ENCODE peak calls at places on chromosomes 1 and 21, in ten cellular contexts. One of them, this sample, is unnamed.

GRCh38 chr21:16908087-16908486 is 604.8 kb upstream of the CXADR start:
- DNase-seq in cortex of kidney: no peak
- DNase-seq in T1000: no peak
- DNase-seq in stimulated activated naive CD8-positive, alpha-beta T cell treated with anti-CD3 and anti-CD28 coated beads, Interleukin-15, Interleukin-2, amounts not matched to agents 100 U/mL and 50 U/mL, for 24 hours: no peak
- DNase-seq in stimulated activated CD8-positive, alpha-beta memory T cell treated with anti-CD3 and anti-CD28 coated beads, Interleukin-7, amount 100 ng/mL, for 48 hours: no peak
- DNase-seq in AG08396: no peak
- DNase-seq in NT2/D1: no peak
- DNase-seq in endothelial cell: no peak
- DNase-seq in stimulated activated CD4-positive, alpha-beta T cell treated with anti-CD3 and anti-CD28 coated beads, Interleukin-15, amount 100 ng/mL, for 48 hours: no peak
- DNase-seq in left ventricle myocardium superior: no peak
- DNase-seq in this sample: no peak

GRCh38 chr1:24641646-24642151 is 1.4 kb upstream of the SRRM1 start:
- DNase-seq in cortex of kidney: no peak
- DNase-seq in T1000: no peak
- DNase-seq in stimulated activated naive CD8-positive, alpha-beta T cell treated with anti-CD3 and anti-CD28 coated beads, Interleukin-15, Interleukin-2, amounts not matched to agents 100 U/mL and 50 U/mL, for 24 hours: peak; percentile 63
- DNase-seq in stimulated activated CD8-positive, alpha-beta memory T cell treated with anti-CD3 and anti-CD28 coated beads, Interleukin-7, amount 100 ng/mL, for 48 hours: peak; percentile 7
- DNase-seq in AG08396: peak; percentile 36
- DNase-seq in NT2/D1: no peak
- DNase-seq in endothelial cell: peak; percentile 9
- DNase-seq in stimulated activated CD4-positive, alpha-beta T cell treated with anti-CD3 and anti-CD28 coated beads, Interleukin-15, amount 100 ng/mL, for 48 hours: peak; percentile 25
- DNase-seq in left ventricle myocardium superior: peak; percentile 49
- DNase-seq in this sample: no peak

GRCh38 chr21:45098867-45099266 is 24.5 kb downstream of the ADARB1 start:
- DNase-seq in cortex of kidney: no peak
- DNase-seq in T1000: no peak
- DNase-seq in stimulated activated naive CD8-positive, alpha-beta T cell treated with anti-CD3 and anti-CD28 coated beads, Interleukin-15, Interleukin-2, amounts not matched to agents 100 U/mL and 50 U/mL, for 24 hours: no peak
- DNase-seq in stimulated activated CD8-positive, alpha-beta memory T cell treated with anti-CD3 and anti-CD28 coated beads, Interleukin-7, amount 100 ng/mL, for 48 hours: no peak
- DNase-seq in AG08396: no peak
- DNase-seq in NT2/D1: no peak
- DNase-seq in endothelial cell: no peak
- DNase-seq in stimulated activated CD4-positive, alpha-beta T cell treated with anti-CD3 and anti-CD28 coated beads, Interleukin-15, amount 100 ng/mL, for 48 hours: no peak
- DNase-seq in left ventricle myocardium superior: no peak
- DNase-seq in this sample: no peak

GRCh38 chr1:63042278-63042677 is 258.3 kb downstream of the ATG4C start:
- DNase-seq in cortex of kidney: no peak
- DNase-seq in T1000: no peak
- DNase-seq in stimulated activated naive CD8-positive, alpha-beta T cell treated with anti-CD3 and anti-CD28 coated beads, Interleukin-15, Interleukin-2, amounts not matched to agents 100 U/mL and 50 U/mL, for 24 hours: no peak
- DNase-seq in stimulated activated CD8-positive, alpha-beta memory T cell treated with anti-CD3 and anti-CD28 coated beads, Interleukin-7, amount 100 ng/mL, for 48 hours: no peak
- DNase-seq in AG08396: no peak
- DNase-seq in NT2/D1: peak; percentile 88
- DNase-seq in endothelial cell: no peak
- DNase-seq in stimulated activated CD4-positive, alpha-beta T cell treated with anti-CD3 and anti-CD28 coated beads, Interleukin-15, amount 100 ng/mL, for 48 hours: no peak
- DNase-seq in left ventricle myocardium superior: no peak
- DNase-seq in this sample: no peak

GRCh38 chr1:81437649-81438048 is 363.1 kb upstream of the ADGRL2 start:
- DNase-seq in cortex of kidney: no peak
- DNase-seq in T1000: no peak
- DNase-seq in stimulated activated naive CD8-positive, alpha-beta T cell treated with anti-CD3 and anti-CD28 coated beads, Interleukin-15, Interleukin-2, amounts not matched to agents 100 U/mL and 50 U/mL, for 24 hours: no peak
- DNase-seq in stimulated activated CD8-positive, alpha-beta memory T cell treated with anti-CD3 and anti-CD28 coated beads, Interleukin-7, amount 100 ng/mL, for 48 hours: no peak
- DNase-seq in AG08396: no peak
- DNase-seq in NT2/D1: no peak
- DNase-seq in endothelial cell: no peak
- DNase-seq in stimulated activated CD4-positive, alpha-beta T cell treated with anti-CD3 and anti-CD28 coated beads, Interleukin-15, amount 100 ng/mL, for 48 hours: no peak
- DNase-seq in left ventricle myocardium superior: no peak
- DNase-seq in this sample: no peak

GRCh38 chr1:32055426-32055825 is 17.3 kb upstream of the TMEM39B start:
- DNase-seq in cortex of kidney: no peak
- DNase-seq in T1000: no peak
- DNase-seq in stimulated activated naive CD8-positive, alpha-beta T cell treated with anti-CD3 and anti-CD28 coated beads, Interleukin-15, Interleukin-2, amounts not matched to agents 100 U/mL and 50 U/mL, for 24 hours: no peak
- DNase-seq in stimulated activated CD8-positive, alpha-beta memory T cell treated with anti-CD3 and anti-CD28 coated beads, Interleukin-7, amount 100 ng/mL, for 48 hours: no peak
- DNase-seq in AG08396: no peak
- DNase-seq in NT2/D1: no peak
- DNase-seq in endothelial cell: no peak
- DNase-seq in stimulated activated CD4-positive, alpha-beta T cell treated with anti-CD3 and anti-CD28 coated beads, Interleukin-15, amount 100 ng/mL, for 48 hours: no peak
- DNase-seq in left ventricle myocardium superior: no peak
- DNase-seq in this sample: no peak

GRCh38 chr1:228268891-228269285 is 61.0 kb downstream of the OBSCN start:
- DNase-seq in cortex of kidney: no peak
- DNase-seq in T1000: no peak
- DNase-seq in stimulated activated naive CD8-positive, alpha-beta T cell treated with anti-CD3 and anti-CD28 coated beads, Interleukin-15, Interleukin-2, amounts not matched to agents 100 U/mL and 50 U/mL, for 24 hours: no peak
- DNase-seq in stimulated activated CD8-positive, alpha-beta memory T cell treated with anti-CD3 and anti-CD28 coated beads, Interleukin-7, amount 100 ng/mL, for 48 hours: no peak
- DNase-seq in AG08396: peak; percentile 24
- DNase-seq in NT2/D1: no peak
- DNase-seq in endothelial cell: peak; percentile 1
- DNase-seq in stimulated activated CD4-positive, alpha-beta T cell treated with anti-CD3 and anti-CD28 coated beads, Interleukin-15, amount 100 ng/mL, for 48 hours: no peak
- DNase-seq in left ventricle myocardium superior: peak; percentile 33
- DNase-seq in this sample: no peak

GRCh38 chr1:202029171-202029665 is 18.8 kb downstream of the ELF3 start:
- DNase-seq in cortex of kidney: no peak
- DNase-seq in T1000: peak; percentile 28
- DNase-seq in stimulated activated naive CD8-positive, alpha-beta T cell treated with anti-CD3 and anti-CD28 coated beads, Interleukin-15, Interleukin-2, amounts not matched to agents 100 U/mL and 50 U/mL, for 24 hours: no peak
- DNase-seq in stimulated activated CD8-positive, alpha-beta memory T cell treated with anti-CD3 and anti-CD28 coated beads, Interleukin-7, amount 100 ng/mL, for 48 hours: no peak
- DNase-seq in AG08396: peak; percentile 71
- DNase-seq in NT2/D1: no peak
- DNase-seq in endothelial cell: no peak
- DNase-seq in stimulated activated CD4-positive, alpha-beta T cell treated with anti-CD3 and anti-CD28 coated beads, Interleukin-15, amount 100 ng/mL, for 48 hours: no peak
- DNase-seq in left ventricle myocardium superior: no peak
- DNase-seq in this sample: no peak

GRCh38 chr1:218164111-218164929 is 120.8 kb upstream of the RRP15 start:
- DNase-seq in cortex of kidney: no peak
- DNase-seq in T1000: peak; percentile 64
- DNase-seq in stimulated activated naive CD8-positive, alpha-beta T cell treated with anti-CD3 and anti-CD28 coated beads, Interleukin-15, Interleukin-2, amounts not matched to agents 100 U/mL and 50 U/mL, for 24 hours: peak; percentile 6
- DNase-seq in stimulated activated CD8-positive, alpha-beta memory T cell treated with anti-CD3 and anti-CD28 coated beads, Interleukin-7, amount 100 ng/mL, for 48 hours: no peak
- DNase-seq in AG08396: peak; percentile 20
- DNase-seq in NT2/D1: peak; percentile 75
- DNase-seq in endothelial cell: peak; percentile 80
- DNase-seq in stimulated activated CD4-positive, alpha-beta T cell treated with anti-CD3 and anti-CD28 coated beads, Interleukin-15, amount 100 ng/mL, for 48 hours: no peak
- DNase-seq in left ventricle myocardium superior: peak; percentile 63
- DNase-seq in this sample: peak; percentile 65

GRCh38 chr21:37792046-37792445 is 124.2 kb downstream of the KCNJ6 start:
- DNase-seq in cortex of kidney: no peak
- DNase-seq in T1000: no peak
- DNase-seq in stimulated activated naive CD8-positive, alpha-beta T cell treated with anti-CD3 and anti-CD28 coated beads, Interleukin-15, Interleukin-2, amounts not matched to agents 100 U/mL and 50 U/mL, for 24 hours: no peak
- DNase-seq in stimulated activated CD8-positive, alpha-beta memory T cell treated with anti-CD3 and anti-CD28 coated beads, Interleukin-7, amount 100 ng/mL, for 48 hours: no peak
- DNase-seq in AG08396: no peak
- DNase-seq in NT2/D1: no peak
- DNase-seq in endothelial cell: no peak
- DNase-seq in stimulated activated CD4-positive, alpha-beta T cell treated with anti-CD3 and anti-CD28 coated beads, Interleukin-15, amount 100 ng/mL, for 48 hours: no peak
- DNase-seq in left ventricle myocardium superior: no peak
- DNase-seq in this sample: no peak

GRCh38 chr1:44447051-44447806 is 42.2 kb downstream of the RNF220 start:
- DNase-seq in cortex of kidney: no peak
- DNase-seq in T1000: no peak
- DNase-seq in stimulated activated naive CD8-positive, alpha-beta T cell treated with anti-CD3 and anti-CD28 coated beads, Interleukin-15, Interleukin-2, amounts not matched to agents 100 U/mL and 50 U/mL, for 24 hours: no peak
- DNase-seq in stimulated activated CD8-positive, alpha-beta memory T cell treated with anti-CD3 and anti-CD28 coated beads, Interleukin-7, amount 100 ng/mL, for 48 hours: no peak
- DNase-seq in AG08396: no peak
- DNase-seq in NT2/D1: no peak
- DNase-seq in endothelial cell: no peak
- DNase-seq in stimulated activated CD4-positive, alpha-beta T cell treated with anti-CD3 and anti-CD28 coated beads, Interleukin-15, amount 100 ng/mL, for 48 hours: no peak
- DNase-seq in left ventricle myocardium superior: no peak
- DNase-seq in this sample: no peak

GRCh38 chr1:30807318-30808066 is 49.9 kb upstream of the LAPTM5 start:
- DNase-seq in cortex of kidney: no peak
- DNase-seq in T1000: peak; percentile 58
- DNase-seq in stimulated activated naive CD8-positive, alpha-beta T cell treated with anti-CD3 and anti-CD28 coated beads, Interleukin-15, Interleukin-2, amounts not matched to agents 100 U/mL and 50 U/mL, for 24 hours: no peak
- DNase-seq in stimulated activated CD8-positive, alpha-beta memory T cell treated with anti-CD3 and anti-CD28 coated beads, Interleukin-7, amount 100 ng/mL, for 48 hours: no peak
- DNase-seq in AG08396: no peak
- DNase-seq in NT2/D1: no peak
- DNase-seq in endothelial cell: no peak
- DNase-seq in stimulated activated CD4-positive, alpha-beta T cell treated with anti-CD3 and anti-CD28 coated beads, Interleukin-15, amount 100 ng/mL, for 48 hours: no peak
- DNase-seq in left ventricle myocardium superior: peak; percentile 72
- DNase-seq in this sample: no peak

GRCh38 chr1:8015809-8016165 is 10.3 kb downstream of the ERRFI1 start:
- DNase-seq in cortex of kidney: no peak
- DNase-seq in T1000: no peak
- DNase-seq in stimulated activated naive CD8-positive, alpha-beta T cell treated with anti-CD3 and anti-CD28 coated beads, Interleukin-15, Interleukin-2, amounts not matched to agents 100 U/mL and 50 U/mL, for 24 hours: no peak
- DNase-seq in stimulated activated CD8-positive, alpha-beta memory T cell treated with anti-CD3 and anti-CD28 coated beads, Interleukin-7, amount 100 ng/mL, for 48 hours: no peak
- DNase-seq in AG08396: no peak
- DNase-seq in NT2/D1: no peak
- DNase-seq in endothelial cell: no peak
- DNase-seq in stimulated activated CD4-positive, alpha-beta T cell treated with anti-CD3 and anti-CD28 coated beads, Interleukin-15, amount 100 ng/mL, for 48 hours: no peak
- DNase-seq in left ventricle myocardium superior: no peak
- DNase-seq in this sample: no peak

GRCh38 chr1:154220970-154221814 is 437 bp downstream of the UBAP2L start:
- DNase-seq in cortex of kidney: no peak
- DNase-seq in T1000: peak; percentile 27
- DNase-seq in stimulated activated naive CD8-positive, alpha-beta T cell treated with anti-CD3 and anti-CD28 coated beads, Interleukin-15, Interleukin-2, amounts not matched to agents 100 U/mL and 50 U/mL, for 24 hours: peak; percentile 68
- DNase-seq in stimulated activated CD8-positive, alpha-beta memory T cell treated with anti-CD3 and anti-CD28 coated beads, Interleukin-7, amount 100 ng/mL, for 48 hours: peak; percentile 45
- DNase-seq in AG08396: peak; percentile 36
- DNase-seq in NT2/D1: no peak
- DNase-seq in endothelial cell: peak; percentile 35
- DNase-seq in stimulated activated CD4-positive, alpha-beta T cell treated with anti-CD3 and anti-CD28 coated beads, Interleukin-15, amount 100 ng/mL, for 48 hours: peak; percentile 43
- DNase-seq in left ventricle myocardium superior: peak; percentile 78
- DNase-seq in this sample: peak; percentile 54

This sample was measured in neuronal stem cell.